ENCODE peak calls at places on chromosomes 16 and 17, in nine cellular contexts. One of them, this sample, is unnamed.

GRCh38 chr16:84047626-84048025 is 5.0 kb upstream of the SLC38A8 start:
- DNase-seq in Peyer's patch: peak; percentile 40
- DNase-seq in progenitor cell of endocrine pancreas: no peak
- DNase-seq in IMR-90: no peak
- DNase-seq in glutamatergic neuron: no peak
- DNase-seq in brain microvascular endothelial cell: no peak
- DNase-seq in ovary: no peak
- DNase-seq in right atrium auricular region: no peak
- DNase-seq in H1: no peak
- DNase-seq in this sample: no peak

GRCh38 chr16:81279375-81279774 is 35.4 kb upstream of the GAN start:
- DNase-seq in glutamatergic neuron: no peak
- DNase-seq in Peyer's patch: no peak
- DNase-seq in progenitor cell of endocrine pancreas: no peak
- DNase-seq in IMR-90: peak; percentile 68
- DNase-seq in right atrium auricular region: no peak
- DNase-seq in brain microvascular endothelial cell: peak; percentile 45
- DNase-seq in ovary: no peak
- DNase-seq in H1: no peak
- DNase-seq in this sample: no peak

GRCh38 chr16:12763517-12763916 is 40.2 kb downstream of the CPPED1 start:
- DNase-seq in H1: no peak
- DNase-seq in progenitor cell of endocrine pancreas: no peak
- DNase-seq in right atrium auricular region: no peak
- DNase-seq in brain microvascular endothelial cell: peak; percentile 80
- DNase-seq in glutamatergic neuron: no peak
- DNase-seq in ovary: no peak
- DNase-seq in Peyer's patch: no peak
- DNase-seq in IMR-90: peak; percentile 13
- DNase-seq in this sample: no peak

GRCh38 chr17:76988796-76989195 is 120.6 kb downstream of the MGAT5B start:
- DNase-seq in ovary: no peak
- DNase-seq in H1: no peak
- DNase-seq in brain microvascular endothelial cell: no peak
- DNase-seq in IMR-90: no peak
- DNase-seq in glutamatergic neuron: no peak
- DNase-seq in right atrium auricular region: no peak
- DNase-seq in Peyer's patch: no peak
- DNase-seq in progenitor cell of endocrine pancreas: no peak
- DNase-seq in this sample: no peak

GRCh38 chr17:222172-222571 is 40.7 kb upstream of the DOC2B start:
- DNase-seq in ovary: no peak
- DNase-seq in right atrium auricular region: peak; percentile 65
- DNase-seq in progenitor cell of endocrine pancreas: no peak
- DNase-seq in H1: no peak
- DNase-seq in Peyer's patch: no peak
- DNase-seq in brain microvascular endothelial cell: no peak
- DNase-seq in glutamatergic neuron: no peak
- DNase-seq in IMR-90: no peak
- DNase-seq in this sample: no peak

GRCh38 chr17:7969434-7969833 is 33.0 kb upstream of the GUCY2D start:
- DNase-seq in H1: no peak
- DNase-seq in ovary: no peak
- DNase-seq in brain microvascular endothelial cell: no peak
- DNase-seq in Peyer's patch: no peak
- DNase-seq in progenitor cell of endocrine pancreas: no peak
- DNase-seq in glutamatergic neuron: no peak
- DNase-seq in IMR-90: no peak
- DNase-seq in right atrium auricular region: no peak
- DNase-seq in this sample: no peak

GRCh38 chr16:15924996-15925395 is 24.4 kb upstream of the ABCC1 start:
- DNase-seq in progenitor cell of endocrine pancreas: no peak
- DNase-seq in IMR-90: no peak
- DNase-seq in Peyer's patch: no peak
- DNase-seq in glutamatergic neuron: no peak
- DNase-seq in ovary: no peak
- DNase-seq in right atrium auricular region: no peak
- DNase-seq in brain microvascular endothelial cell: no peak
- DNase-seq in H1: no peak
- DNase-seq in this sample: no peak

GRCh38 chr17:58049533-58049932 is 33.7 kb upstream of the DYNLL2 start:
- DNase-seq in H1: no peak
- DNase-seq in IMR-90: no peak
- DNase-seq in brain microvascular endothelial cell: no peak
- DNase-seq in glutamatergic neuron: no peak
- DNase-seq in right atrium auricular region: no peak
- DNase-seq in Peyer's patch: no peak
- DNase-seq in ovary: no peak
- DNase-seq in progenitor cell of endocrine pancreas: no peak
- DNase-seq in this sample: no peak

GRCh38 chr16:9650284-9650683 is 531.9 kb downstream of the GRIN2A start:
- DNase-seq in Peyer's patch: no peak
- DNase-seq in brain microvascular endothelial cell: no peak
- DNase-seq in right atrium auricular region: no peak
- DNase-seq in glutamatergic neuron: no peak
- DNase-seq in ovary: no peak
- DNase-seq in progenitor cell of endocrine pancreas: no peak
- DNase-seq in IMR-90: no peak
- DNase-seq in H1: peak; percentile 22
- DNase-seq in this sample: no peak
- TF ChIP-seq CTCF in Peyer's patch: no peak
- TF ChIP-seq CTCF in brain microvascular endothelial cell: no peak
- TF ChIP-seq CTCF in right atrium auricular region: no peak
- TF ChIP-seq CTCF in glutamatergic neuron: no peak
- TF ChIP-seq CTCF in ovary: no peak
- TF ChIP-seq CTCF in progenitor cell of endocrine pancreas: no peak
- TF ChIP-seq CTCF in IMR-90: no peak
- TF ChIP-seq CTCF in H1: no peak
- TF ChIP-seq CTCF in this sample: no peak

GRCh38 chr16:67163164-67163902 is 1.2 kb upstream of the HSF4 start:
- DNase-seq in glutamatergic neuron: peak; percentile 65
- DNase-seq in right atrium auricular region: no peak
- DNase-seq in Peyer's patch: peak; percentile 59
- DNase-seq in progenitor cell of endocrine pancreas: no peak
- DNase-seq in ovary: peak; percentile 73
- DNase-seq in IMR-90: peak; percentile 35
- DNase-seq in brain microvascular endothelial cell: no peak
- DNase-seq in H1: peak; percentile 73
- DNase-seq in this sample: peak; percentile 67
- TF ChIP-seq CTCF in glutamatergic neuron: no peak
- TF ChIP-seq CTCF in right atrium auricular region: no peak
- TF ChIP-seq CTCF in Peyer's patch: peak; percentile 2
- TF ChIP-seq CTCF in progenitor cell of endocrine pancreas: no peak
- TF ChIP-seq CTCF in ovary: no peak
- TF ChIP-seq CTCF in IMR-90: no peak
- TF ChIP-seq CTCF in brain microvascular endothelial cell: no peak
- TF ChIP-seq CTCF in H1: no peak
- TF ChIP-seq CTCF in this sample: no peak

GRCh38 chr17:33522623-33523022 is 229.5 kb upstream of the ASIC2 start:
- DNase-seq in Peyer's patch: no peak
- DNase-seq in IMR-90: no peak
- DNase-seq in glutamatergic neuron: peak; percentile 29
- DNase-seq in ovary: no peak
- DNase-seq in brain microvascular endothelial cell: no peak
- DNase-seq in right atrium auricular region: no peak
- DNase-seq in progenitor cell of endocrine pancreas: no peak
- DNase-seq in H1: peak; percentile 58
- DNase-seq in this sample: no peak
- TF ChIP-seq CTCF in Peyer's patch: no peak
- TF ChIP-seq CTCF in IMR-90: no peak
- TF ChIP-seq CTCF in glutamatergic neuron: no peak
- TF ChIP-seq CTCF in ovary: no peak
- TF ChIP-seq CTCF in brain microvascular endothelial cell: no peak
- TF ChIP-seq CTCF in right atrium auricular region: no peak
- TF ChIP-seq CTCF in progenitor cell of endocrine pancreas: peak; percentile 22
- TF ChIP-seq CTCF in H1: peak; percentile 58
- TF ChIP-seq CTCF in this sample: no peak

GRCh38 chr16:85563515-85564276 is 49.4 kb upstream of the GSE1 start:
- DNase-seq in right atrium auricular region: peak; percentile 88
- DNase-seq in brain microvascular endothelial cell: no peak
- DNase-seq in IMR-90: peak; percentile 37
- DNase-seq in glutamatergic neuron: no peak
- DNase-seq in H1: peak; percentile 49
- DNase-seq in progenitor cell of endocrine pancreas: no peak
- DNase-seq in ovary: peak; percentile 67
- DNase-seq in Peyer's patch: peak; percentile 85
- DNase-seq in this sample: no peak
- TF ChIP-seq CTCF in right atrium auricular region: no peak
- TF ChIP-seq CTCF in brain microvascular endothelial cell: peak; percentile 50
- TF ChIP-seq CTCF in IMR-90: no peak
- TF ChIP-seq CTCF in glutamatergic neuron: no peak
- TF ChIP-seq CTCF in H1: no peak
- TF ChIP-seq CTCF in progenitor cell of endocrine pancreas: no peak
- TF ChIP-seq CTCF in ovary: no peak
- TF ChIP-seq CTCF in Peyer's patch: peak; percentile 70
- TF ChIP-seq CTCF in this sample: no peak

GRCh38 chr17:75854881-75855309 is 240 bp downstream of the WBP2 start:
- DNase-seq in ovary: no peak
- DNase-seq in glutamatergic neuron: no peak
- DNase-seq in progenitor cell of endocrine pancreas: no peak
- DNase-seq in Peyer's patch: peak; percentile 64
- DNase-seq in brain microvascular endothelial cell: no peak
- DNase-seq in H1: no peak
- DNase-seq in right atrium auricular region: no peak
- DNase-seq in IMR-90: no peak
- DNase-seq in this sample: peak; percentile 36
- TF ChIP-seq CTCF in ovary: no peak
- TF ChIP-seq CTCF in glutamatergic neuron: no peak
- TF ChIP-seq CTCF in progenitor cell of endocrine pancreas: no peak
- TF ChIP-seq CTCF in Peyer's patch: no peak
- TF ChIP-seq CTCF in brain microvascular endothelial cell: peak; percentile 17
- TF ChIP-seq CTCF in H1: no peak
- TF ChIP-seq CTCF in right atrium auricular region: no peak
- TF ChIP-seq CTCF in IMR-90: no peak
- TF ChIP-seq CTCF in this sample: no peak

GRCh38 chr16:52657924-52658323 is 111.0 kb upstream of the TOX3 start:
- DNase-seq in glutamatergic neuron: no peak
- DNase-seq in ovary: no peak
- DNase-seq in brain microvascular endothelial cell: no peak
- DNase-seq in Peyer's patch: no peak
- DNase-seq in progenitor cell of endocrine pancreas: no peak
- DNase-seq in right atrium auricular region: no peak
- DNase-seq in IMR-90: no peak
- DNase-seq in H1: no peak
- DNase-seq in this sample: no peak
- TF ChIP-seq CTCF in glutamatergic neuron: no peak
- TF ChIP-seq CTCF in ovary: no peak
- TF ChIP-seq CTCF in brain microvascular endothelial cell: no peak
- TF ChIP-seq CTCF in Peyer's patch: no peak
- TF ChIP-seq CTCF in progenitor cell of endocrine pancreas: no peak
- TF ChIP-seq CTCF in right atrium auricular region: no peak
- TF ChIP-seq CTCF in IMR-90: no peak
- TF ChIP-seq CTCF in H1: no peak
- TF ChIP-seq CTCF in this sample: no peak

GRCh38 chr17:72590382-72590781 is 469.6 kb downstream of the SOX9 start:
- DNase-seq in IMR-90: peak; percentile 90
- DNase-seq in Peyer's patch: no peak
- DNase-seq in glutamatergic neuron: no peak
- DNase-seq in H1: no peak
- DNase-seq in ovary: no peak
- DNase-seq in right atrium auricular region: no peak
- DNase-seq in brain microvascular endothelial cell: peak; percentile 43
- DNase-seq in progenitor cell of endocrine pancreas: no peak
- DNase-seq in this sample: no peak

GRCh38 chr17:72587156-72587555 is 466.3 kb downstream of the SOX9 start:
- DNase-seq in progenitor cell of endocrine pancreas: no peak
- DNase-seq in H1: no peak
- DNase-seq in right atrium auricular region: no peak
- DNase-seq in brain microvascular endothelial cell: peak; percentile 40
- DNase-seq in glutamatergic neuron: no peak
- DNase-seq in IMR-90: no peak
- DNase-seq in ovary: no peak
- DNase-seq in Peyer's patch: no peak
- DNase-seq in this sample: no peak

GRCh38 chr17:72588561-72588960 is 467.7 kb downstream of the SOX9 start:
- DNase-seq in right atrium auricular region: no peak
- DNase-seq in ovary: no peak
- DNase-seq in Peyer's patch: no peak
- DNase-seq in H1: no peak
- DNase-seq in brain microvascular endothelial cell: no peak
- DNase-seq in glutamatergic neuron: no peak
- DNase-seq in IMR-90: no peak
- DNase-seq in progenitor cell of endocrine pancreas: no peak
- DNase-seq in this sample: no peak

GRCh38 chr17:72588961-72589360 is 468.1 kb downstream of the SOX9 start:
- DNase-seq in IMR-90: peak; percentile 89
- DNase-seq in glutamatergic neuron: no peak
- DNase-seq in right atrium auricular region: no peak
- DNase-seq in progenitor cell of endocrine pancreas: no peak
- DNase-seq in ovary: no peak
- DNase-seq in brain microvascular endothelial cell: peak; percentile 40
- DNase-seq in H1: no peak
- DNase-seq in Peyer's patch: peak; percentile 88
- DNase-seq in this sample: no peak

GRCh38 chr17:72587773-72588511 is 467.1 kb downstream of the SOX9 start:
- DNase-seq in Peyer's patch: peak; percentile 56
- DNase-seq in H1: no peak
- DNase-seq in IMR-90: peak; percentile 64
- DNase-seq in progenitor cell of endocrine pancreas: no peak
- DNase-seq in glutamatergic neuron: no peak
- DNase-seq in right atrium auricular region: no peak
- DNase-seq in ovary: no peak
- DNase-seq in brain microvascular endothelial cell: peak; percentile 38
- DNase-seq in this sample: peak; percentile 31
- TF ChIP-seq CTCF in Peyer's patch: peak; percentile 51
- TF ChIP-seq CTCF in H1: no peak
- TF ChIP-seq CTCF in IMR-90: no peak
- TF ChIP-seq CTCF in progenitor cell of endocrine pancreas: peak; percentile 30
- TF ChIP-seq CTCF in glutamatergic neuron: no peak
- TF ChIP-seq CTCF in right atrium auricular region: no peak
- TF ChIP-seq CTCF in ovary: no peak
- TF ChIP-seq CTCF in brain microvascular endothelial cell: peak; percentile 35
- TF ChIP-seq CTCF in this sample: no peak

GRCh38 chr16:46857261-46857962 is 26.4 kb upstream of the C16orf87 start:
- DNase-seq in Peyer's patch: no peak
- DNase-seq in brain microvascular endothelial cell: peak; percentile 48
- DNase-seq in ovary: no peak
- DNase-seq in IMR-90: peak; percentile 82
- DNase-seq in right atrium auricular region: no peak
- DNase-seq in H1: no peak
- DNase-seq in progenitor cell of endocrine pancreas: no peak
- DNase-seq in glutamatergic neuron: peak; percentile 48
- DNase-seq in this sample: no peak
- TF ChIP-seq CTCF in Peyer's patch: peak; percentile 67
- TF ChIP-seq CTCF in brain microvascular endothelial cell: peak; percentile 68
- TF ChIP-seq CTCF in ovary: no peak
- TF ChIP-seq CTCF in IMR-90: peak; percentile 56
- TF ChIP-seq CTCF in right atrium auricular region: no peak
- TF ChIP-seq CTCF in H1: peak; percentile 29
- TF ChIP-seq CTCF in progenitor cell of endocrine pancreas: peak; percentile 51
- TF ChIP-seq CTCF in glutamatergic neuron: peak; percentile 78
- TF ChIP-seq CTCF in this sample: no peak

This sample was measured in GM20000.